ENCODE peak calls at places on chromosomes 13 and 19, in seven cellular contexts. One of them, this sample, is unnamed.

GRCh38 chr13:96080676-96081075 is 9.2 kb upstream of the HS6ST3 start:
- DNase-seq in stimulated activated CD4-positive, alpha-beta T cell treated with anti-CD3 and anti-CD28 coated beads, Interleukin-12 subunit alpha, Interleukin-12 subunit beta, amount 100 ng/mL, for 4 hours: no peak
- DNase-seq in COR-L47: no peak
- DNase-seq in MV-4-11: no peak
- DNase-seq in neural crest cell: no peak
- DNase-seq in RWPE1: no peak
- DNase-seq in ascending aorta: no peak
- DNase-seq in this sample: no peak

GRCh38 chr13:108957369-108958012 is 328.1 kb downstream of the MYO16 start:
- DNase-seq in COR-L47: no peak
- DNase-seq in ascending aorta: no peak
- DNase-seq in RWPE1: peak
- DNase-seq in MV-4-11: no peak
- DNase-seq in neural crest cell: no peak
- DNase-seq in stimulated activated CD4-positive, alpha-beta T cell treated with anti-CD3 and anti-CD28 coated beads, Interleukin-12 subunit alpha, Interleukin-12 subunit beta, amount 100 ng/mL, for 4 hours: no peak
- DNase-seq in this sample: no peak

GRCh38 chr19:36099166-36099785 is 11.7 kb upstream of the OVOL3 start:
- DNase-seq in COR-L47: no peak
- DNase-seq in neural crest cell: no peak
- DNase-seq in RWPE1: no peak
- DNase-seq in ascending aorta: no peak
- DNase-seq in stimulated activated CD4-positive, alpha-beta T cell treated with anti-CD3 and anti-CD28 coated beads, Interleukin-12 subunit alpha, Interleukin-12 subunit beta, amount 100 ng/mL, for 4 hours: no peak
- DNase-seq in MV-4-11: no peak
- DNase-seq in this sample: no peak

GRCh38 chr19:5225486-5226345 is 114.9 kb downstream of the PTPRS start:
- DNase-seq in neural crest cell: peak
- DNase-seq in stimulated activated CD4-positive, alpha-beta T cell treated with anti-CD3 and anti-CD28 coated beads, Interleukin-12 subunit alpha, Interleukin-12 subunit beta, amount 100 ng/mL, for 4 hours: no peak
- DNase-seq in RWPE1: no peak
- DNase-seq in ascending aorta: no peak
- DNase-seq in COR-L47: peak
- DNase-seq in MV-4-11: no peak
- DNase-seq in this sample: peak

GRCh38 chr19:2294377-2295335 is 12.7 kb upstream of the PEAK3 start:
- DNase-seq in RWPE1: no peak
- DNase-seq in ascending aorta: no peak
- DNase-seq in COR-L47: no peak
- DNase-seq in neural crest cell: no peak
- DNase-seq in stimulated activated CD4-positive, alpha-beta T cell treated with anti-CD3 and anti-CD28 coated beads, Interleukin-12 subunit alpha, Interleukin-12 subunit beta, amount 100 ng/mL, for 4 hours: no peak
- DNase-seq in MV-4-11: no peak
- DNase-seq in this sample: no peak

GRCh38 chr19:34317311-34317927 is 47.6 kb upstream of the GPI start:
- DNase-seq in COR-L47: no peak
- DNase-seq in neural crest cell: no peak
- DNase-seq in stimulated activated CD4-positive, alpha-beta T cell treated with anti-CD3 and anti-CD28 coated beads, Interleukin-12 subunit alpha, Interleukin-12 subunit beta, amount 100 ng/mL, for 4 hours: peak
- DNase-seq in RWPE1: no peak
- DNase-seq in ascending aorta: no peak
- DNase-seq in MV-4-11: no peak
- DNase-seq in this sample: no peak

GRCh38 chr19:1884719-1885334 is 469 bp downstream of the ABHD17A start:
- DNase-seq in MV-4-11: no peak
- DNase-seq in ascending aorta: no peak
- DNase-seq in RWPE1: no peak
- DNase-seq in COR-L47: no peak
- DNase-seq in stimulated activated CD4-positive, alpha-beta T cell treated with anti-CD3 and anti-CD28 coated beads, Interleukin-12 subunit alpha, Interleukin-12 subunit beta, amount 100 ng/mL, for 4 hours: no peak
- DNase-seq in neural crest cell: no peak
- DNase-seq in this sample: no peak

GRCh38 chr19:30757836-30758617 is 385.8 kb downstream of the ZNF536 start:
- DNase-seq in ascending aorta: no peak
- DNase-seq in COR-L47: no peak
- DNase-seq in neural crest cell: no peak
- DNase-seq in MV-4-11: no peak
- DNase-seq in stimulated activated CD4-positive, alpha-beta T cell treated with anti-CD3 and anti-CD28 coated beads, Interleukin-12 subunit alpha, Interleukin-12 subunit beta, amount 100 ng/mL, for 4 hours: no peak
- DNase-seq in RWPE1: no peak
- DNase-seq in this sample: no peak

GRCh38 chr19:50645107-50645506 is 4.1 kb upstream of the C19orf81 start:
- DNase-seq in RWPE1: no peak
- DNase-seq in COR-L47: no peak
- DNase-seq in stimulated activated CD4-positive, alpha-beta T cell treated with anti-CD3 and anti-CD28 coated beads, Interleukin-12 subunit alpha, Interleukin-12 subunit beta, amount 100 ng/mL, for 4 hours: no peak
- DNase-seq in MV-4-11: no peak
- DNase-seq in neural crest cell: no peak
- DNase-seq in ascending aorta: no peak
- DNase-seq in this sample: no peak

GRCh38 chr13:34964558-34964957 is 22.5 kb downstream of the NBEA start:
- DNase-seq in RWPE1: no peak
- DNase-seq in ascending aorta: no peak
- DNase-seq in COR-L47: no peak
- DNase-seq in neural crest cell: no peak
- DNase-seq in stimulated activated CD4-positive, alpha-beta T cell treated with anti-CD3 and anti-CD28 coated beads, Interleukin-12 subunit alpha, Interleukin-12 subunit beta, amount 100 ng/mL, for 4 hours: no peak
- DNase-seq in MV-4-11: no peak
- DNase-seq in this sample: no peak

GRCh38 chr13:30715837-30716236 is 19.5 kb upstream of the ALOX5AP start:
- DNase-seq in MV-4-11: no peak
- DNase-seq in COR-L47: no peak
- DNase-seq in RWPE1: no peak
- DNase-seq in stimulated activated CD4-positive, alpha-beta T cell treated with anti-CD3 and anti-CD28 coated beads, Interleukin-12 subunit alpha, Interleukin-12 subunit beta, amount 100 ng/mL, for 4 hours: no peak
- DNase-seq in neural crest cell: no peak
- DNase-seq in ascending aorta: no peak
- DNase-seq in this sample: no peak

GRCh38 chr19:5893907-5894703 is 9.5 kb downstream of the NDUFA11 start:
- DNase-seq in neural crest cell: no peak
- DNase-seq in ascending aorta: no peak
- DNase-seq in MV-4-11: no peak
- DNase-seq in stimulated activated CD4-positive, alpha-beta T cell treated with anti-CD3 and anti-CD28 coated beads, Interleukin-12 subunit alpha, Interleukin-12 subunit beta, amount 100 ng/mL, for 4 hours: no peak
- DNase-seq in RWPE1: peak
- DNase-seq in COR-L47: no peak
- DNase-seq in this sample: no peak

GRCh38 chr19:39407644-39408391 is 1.2 kb downstream of the ZFP36 start:
- DNase-seq in ascending aorta: no peak
- DNase-seq in stimulated activated CD4-positive, alpha-beta T cell treated with anti-CD3 and anti-CD28 coated beads, Interleukin-12 subunit alpha, Interleukin-12 subunit beta, amount 100 ng/mL, for 4 hours: no peak
- DNase-seq in COR-L47: no peak
- DNase-seq in MV-4-11: peak
- DNase-seq in RWPE1: no peak
- DNase-seq in neural crest cell: no peak
- DNase-seq in this sample: no peak

GRCh38 chr19:48963371-48964204 is 1.5 kb upstream of the FTL start:
- DNase-seq in ascending aorta: no peak
- DNase-seq in RWPE1: peak
- DNase-seq in COR-L47: no peak
- DNase-seq in stimulated activated CD4-positive, alpha-beta T cell treated with anti-CD3 and anti-CD28 coated beads, Interleukin-12 subunit alpha, Interleukin-12 subunit beta, amount 100 ng/mL, for 4 hours: peak
- DNase-seq in MV-4-11: peak
- DNase-seq in neural crest cell: peak
- DNase-seq in this sample: no peak

GRCh38 chr19:980133-980998 is 3.8 kb upstream of the WDR18 start:
- DNase-seq in neural crest cell: peak
- DNase-seq in ascending aorta: no peak
- DNase-seq in MV-4-11: peak
- DNase-seq in COR-L47: no peak
- DNase-seq in RWPE1: no peak
- DNase-seq in stimulated activated CD4-positive, alpha-beta T cell treated with anti-CD3 and anti-CD28 coated beads, Interleukin-12 subunit alpha, Interleukin-12 subunit beta, amount 100 ng/mL, for 4 hours: no peak
- DNase-seq in this sample: no peak

GRCh38 chr13:113863511-113864302 is at the start of gene GAS6:
- DNase-seq in ascending aorta: no peak
- DNase-seq in COR-L47: peak
- DNase-seq in stimulated activated CD4-positive, alpha-beta T cell treated with anti-CD3 and anti-CD28 coated beads, Interleukin-12 subunit alpha, Interleukin-12 subunit beta, amount 100 ng/mL, for 4 hours: no peak
- DNase-seq in RWPE1: peak
- DNase-seq in MV-4-11: peak
- DNase-seq in neural crest cell: peak
- DNase-seq in this sample: no peak

GRCh38 chr19:16051254-16052025 is 24.9 kb upstream of the TPM4 start:
- DNase-seq in stimulated activated CD4-positive, alpha-beta T cell treated with anti-CD3 and anti-CD28 coated beads, Interleukin-12 subunit alpha, Interleukin-12 subunit beta, amount 100 ng/mL, for 4 hours: no peak
- DNase-seq in neural crest cell: no peak
- DNase-seq in RWPE1: no peak
- DNase-seq in COR-L47: no peak
- DNase-seq in MV-4-11: no peak
- DNase-seq in ascending aorta: no peak
- DNase-seq in this sample: no peak

GRCh38 chr13:65292488-65292901 is 1937.6 kb downstream of the PCDH9 start:
- DNase-seq in MV-4-11: no peak
- DNase-seq in COR-L47: peak
- DNase-seq in stimulated activated CD4-positive, alpha-beta T cell treated with anti-CD3 and anti-CD28 coated beads, Interleukin-12 subunit alpha, Interleukin-12 subunit beta, amount 100 ng/mL, for 4 hours: no peak
- DNase-seq in ascending aorta: no peak
- DNase-seq in neural crest cell: no peak
- DNase-seq in RWPE1: peak
- DNase-seq in this sample: no peak

GRCh38 chr13:95020298-95020987 is 280.8 kb downstream of the ABCC4 start:
- DNase-seq in COR-L47: no peak
- DNase-seq in MV-4-11: no peak
- DNase-seq in stimulated activated CD4-positive, alpha-beta T cell treated with anti-CD3 and anti-CD28 coated beads, Interleukin-12 subunit alpha, Interleukin-12 subunit beta, amount 100 ng/mL, for 4 hours: no peak
- DNase-seq in neural crest cell: no peak
- DNase-seq in RWPE1: no peak
- DNase-seq in ascending aorta: no peak
- DNase-seq in this sample: no peak

GRCh38 chr13:98910501-98910951 is 67.3 kb downstream of the DOCK9 start:
- DNase-seq in neural crest cell: no peak
- DNase-seq in ascending aorta: no peak
- DNase-seq in MV-4-11: no peak
- DNase-seq in stimulated activated CD4-positive, alpha-beta T cell treated with anti-CD3 and anti-CD28 coated beads, Interleukin-12 subunit alpha, Interleukin-12 subunit beta, amount 100 ng/mL, for 4 hours: peak
- DNase-seq in COR-L47: no peak
- DNase-seq in RWPE1: peak
- DNase-seq in this sample: no peak

GRCh38 chr13:111658150-111659100 is 338.0 kb downstream of the TEX29 start:
- DNase-seq in neural crest cell: peak
- DNase-seq in ascending aorta: no peak
- DNase-seq in RWPE1: no peak
- DNase-seq in MV-4-11: no peak
- DNase-seq in stimulated activated CD4-positive, alpha-beta T cell treated with anti-CD3 and anti-CD28 coated beads, Interleukin-12 subunit alpha, Interleukin-12 subunit beta, amount 100 ng/mL, for 4 hours: no peak
- DNase-seq in COR-L47: no peak
- DNase-seq in this sample: no peak

GRCh38 chr13:111399334-111399733 is 78.9 kb downstream of the TEX29 start:
- DNase-seq in MV-4-11: no peak
- DNase-seq in RWPE1: no peak
- DNase-seq in neural crest cell: no peak
- DNase-seq in ascending aorta: no peak
- DNase-seq in COR-L47: no peak
- DNase-seq in stimulated activated CD4-positive, alpha-beta T cell treated with anti-CD3 and anti-CD28 coated beads, Interleukin-12 subunit alpha, Interleukin-12 subunit beta, amount 100 ng/mL, for 4 hours: no peak
- DNase-seq in this sample: no peak

GRCh38 chr13:33251131-33251629 is 34.4 kb downstream of the STARD13 start:
- DNase-seq in MV-4-11: peak
- DNase-seq in neural crest cell: no peak
- DNase-seq in ascending aorta: no peak
- DNase-seq in stimulated activated CD4-positive, alpha-beta T cell treated with anti-CD3 and anti-CD28 coated beads, Interleukin-12 subunit alpha, Interleukin-12 subunit beta, amount 100 ng/mL, for 4 hours: no peak
- DNase-seq in RWPE1: peak
- DNase-seq in COR-L47: no peak
- DNase-seq in this sample: no peak

GRCh38 chr19:53809518-53810186 is 14.5 kb downstream of the NLRP12 start:
- DNase-seq in MV-4-11: no peak
- DNase-seq in COR-L47: no peak
- DNase-seq in stimulated activated CD4-positive, alpha-beta T cell treated with anti-CD3 and anti-CD28 coated beads, Interleukin-12 subunit alpha, Interleukin-12 subunit beta, amount 100 ng/mL, for 4 hours: no peak
- DNase-seq in RWPE1: no peak
- DNase-seq in neural crest cell: no peak
- DNase-seq in ascending aorta: no peak
- DNase-seq in this sample: no peak

GRCh38 chr19:49847731-49848696 is 2.9 kb upstream of the PTOV1 start:
- DNase-seq in stimulated activated CD4-positive, alpha-beta T cell treated with anti-CD3 and anti-CD28 coated beads, Interleukin-12 subunit alpha, Interleukin-12 subunit beta, amount 100 ng/mL, for 4 hours: no peak
- DNase-seq in ascending aorta: no peak
- DNase-seq in COR-L47: no peak
- DNase-seq in neural crest cell: no peak
- DNase-seq in MV-4-11: peak
- DNase-seq in RWPE1: peak
- DNase-seq in this sample: no peak

GRCh38 chr13:95793018-95793555 is 116.1 kb downstream of the DNAJC3 start:
- DNase-seq in RWPE1: peak
- DNase-seq in MV-4-11: no peak
- DNase-seq in COR-L47: no peak
- DNase-seq in ascending aorta: no peak
- DNase-seq in stimulated activated CD4-positive, alpha-beta T cell treated with anti-CD3 and anti-CD28 coated beads, Interleukin-12 subunit alpha, Interleukin-12 subunit beta, amount 100 ng/mL, for 4 hours: no peak
- DNase-seq in neural crest cell: no peak
- DNase-seq in this sample: no peak

GRCh38 chr13:109684836-109685602 is 101.4 kb downstream of the IRS2 start:
- DNase-seq in neural crest cell: no peak
- DNase-seq in RWPE1: peak
- DNase-seq in MV-4-11: no peak
- DNase-seq in COR-L47: peak
- DNase-seq in stimulated activated CD4-positive, alpha-beta T cell treated with anti-CD3 and anti-CD28 coated beads, Interleukin-12 subunit alpha, Interleukin-12 subunit beta, amount 100 ng/mL, for 4 hours: no peak
- DNase-seq in ascending aorta: no peak
- DNase-seq in this sample: no peak

GRCh38 chr19:56111601-56112312 is 9.3 kb downstream of the ZNF787 start:
- DNase-seq in COR-L47: no peak
- DNase-seq in MV-4-11: peak
- DNase-seq in neural crest cell: no peak
- DNase-seq in stimulated activated CD4-positive, alpha-beta T cell treated with anti-CD3 and anti-CD28 coated beads, Interleukin-12 subunit alpha, Interleukin-12 subunit beta, amount 100 ng/mL, for 4 hours: no peak
- DNase-seq in ascending aorta: no peak
- DNase-seq in RWPE1: peak
- DNase-seq in this sample: no peak

GRCh38 chr13:21987793-21988192 is 316.9 kb downstream of the FGF9 start:
- DNase-seq in neural crest cell: no peak
- DNase-seq in stimulated activated CD4-positive, alpha-beta T cell treated with anti-CD3 and anti-CD28 coated beads, Interleukin-12 subunit alpha, Interleukin-12 subunit beta, amount 100 ng/mL, for 4 hours: no peak
- DNase-seq in ascending aorta: no peak
- DNase-seq in COR-L47: no peak
- DNase-seq in RWPE1: no peak
- DNase-seq in MV-4-11: no peak
- DNase-seq in this sample: no peak

GRCh38 chr13:42478531-42479156 is 95.3 kb upstream of the TNFSF11 start:
- DNase-seq in MV-4-11: peak
- DNase-seq in RWPE1: no peak
- DNase-seq in neural crest cell: no peak
- DNase-seq in ascending aorta: no peak
- DNase-seq in stimulated activated CD4-positive, alpha-beta T cell treated with anti-CD3 and anti-CD28 coated beads, Interleukin-12 subunit alpha, Interleukin-12 subunit beta, amount 100 ng/mL, for 4 hours: no peak
- DNase-seq in COR-L47: no peak
- DNase-seq in this sample: peak

GRCh38 chr13:111555906-111556305 is 235.5 kb downstream of the TEX29 start:
- DNase-seq in stimulated activated CD4-positive, alpha-beta T cell treated with anti-CD3 and anti-CD28 coated beads, Interleukin-12 subunit alpha, Interleukin-12 subunit beta, amount 100 ng/mL, for 4 hours: no peak
- DNase-seq in ascending aorta: no peak
- DNase-seq in RWPE1: no peak
- DNase-seq in neural crest cell: no peak
- DNase-seq in COR-L47: no peak
- DNase-seq in MV-4-11: no peak
- DNase-seq in this sample: no peak

GRCh38 chr13:44816701-44817684 is 172.3 kb downstream of the NUFIP1 start:
- DNase-seq in RWPE1: peak
- DNase-seq in stimulated activated CD4-positive, alpha-beta T cell treated with anti-CD3 and anti-CD28 coated beads, Interleukin-12 subunit alpha, Interleukin-12 subunit beta, amount 100 ng/mL, for 4 hours: no peak
- DNase-seq in neural crest cell: no peak
- DNase-seq in COR-L47: no peak
- DNase-seq in MV-4-11: no peak
- DNase-seq in ascending aorta: no peak
- DNase-seq in this sample: no peak

GRCh38 chr19:44869728-44870470 is 21.2 kb upstream of the TOMM40 start:
- DNase-seq in ascending aorta: no peak
- DNase-seq in neural crest cell: no peak
- DNase-seq in MV-4-11: peak
- DNase-seq in COR-L47: no peak
- DNase-seq in stimulated activated CD4-positive, alpha-beta T cell treated with anti-CD3 and anti-CD28 coated beads, Interleukin-12 subunit alpha, Interleukin-12 subunit beta, amount 100 ng/mL, for 4 hours: no peak
- DNase-seq in RWPE1: no peak
- DNase-seq in this sample: no peak

GRCh38 chr13:42041684-42042035 is 6.8 kb upstream of the DGKH start:
- DNase-seq in COR-L47: peak
- DNase-seq in stimulated activated CD4-positive, alpha-beta T cell treated with anti-CD3 and anti-CD28 coated beads, Interleukin-12 subunit alpha, Interleukin-12 subunit beta, amount 100 ng/mL, for 4 hours: no peak
- DNase-seq in neural crest cell: peak
- DNase-seq in RWPE1: peak
- DNase-seq in ascending aorta: no peak
- DNase-seq in MV-4-11: no peak
- DNase-seq in this sample: no peak

GRCh38 chr13:78608705-78609463 is 5.5 kb upstream of the POU4F1 start:
- DNase-seq in neural crest cell: no peak
- DNase-seq in MV-4-11: no peak
- DNase-seq in COR-L47: no peak
- DNase-seq in ascending aorta: no peak
- DNase-seq in stimulated activated CD4-positive, alpha-beta T cell treated with anti-CD3 and anti-CD28 coated beads, Interleukin-12 subunit alpha, Interleukin-12 subunit beta, amount 100 ng/mL, for 4 hours: no peak
- DNase-seq in RWPE1: no peak
- DNase-seq in this sample: no peak

GRCh38 chr19:47729799-47730520 is 15.4 kb upstream of the NOP53 start:
- DNase-seq in COR-L47: no peak
- DNase-seq in RWPE1: peak
- DNase-seq in neural crest cell: peak
- DNase-seq in MV-4-11: no peak
- DNase-seq in ascending aorta: no peak
- DNase-seq in stimulated activated CD4-positive, alpha-beta T cell treated with anti-CD3 and anti-CD28 coated beads, Interleukin-12 subunit alpha, Interleukin-12 subunit beta, amount 100 ng/mL, for 4 hours: peak
- DNase-seq in this sample: no peak

GRCh38 chr13:102697929-102698648 is 3.2 kb upstream of the METTL21C start:
- DNase-seq in ascending aorta: no peak
- DNase-seq in neural crest cell: no peak
- DNase-seq in RWPE1: no peak
- DNase-seq in MV-4-11: no peak
- DNase-seq in stimulated activated CD4-positive, alpha-beta T cell treated with anti-CD3 and anti-CD28 coated beads, Interleukin-12 subunit alpha, Interleukin-12 subunit beta, amount 100 ng/mL, for 4 hours: no peak
- DNase-seq in COR-L47: no peak
- DNase-seq in this sample: no peak

This sample was measured in iPS DF 6.9.